ENCODE peak calls at places on chromosomes 6 and 20, in four cellular contexts. L is hepatocyte, K is GM23248, T is GM23338. S is an unnamed sample. For H3K4me1 and H3K27me3, the result is how much of the 10 kb centered on the place peaks cover.

GRCh38 chr6:32954983-32955802 is 2.3 kb upstream of the HLA-DMA start:
- DNase-seq in T (peak), L (peak), K (peak), S (peak)

GRCh38 chr6:2917065-2917464 is 14.0 kb upstream of the SERPINB9 start:
- DNase-seq in T (peak), K (no peak), L (no peak), S (peak)

GRCh38 chr20:13274311-13274965 is 53.4 kb downstream of the ISM1 start:
- DNase-seq in K (no peak), L (peak), T (peak), S (peak)

GRCh38 chr6:13400772-13401171 is 72.4 kb upstream of the TBC1D7 start:
- DNase-seq in K (no peak), L (no peak), T (no peak), S (no peak)

GRCh38 chr6:117776441-117776840 is 101.2 kb downstream of the NUS1 start:
- DNase-seq in L (no peak), K (peak), T (peak), S (no peak)

GRCh38 chr6:77373955-77374354 is 89.3 kb downstream of the HTR1B start:
- DNase-seq in K (no peak), T (no peak), L (no peak), S (no peak)

GRCh38 chr6:43970913-43971775 is 156.1 kb downstream of the MRPL14 start:
- DNase-seq in K (peak), L (no peak), T (no peak), S (no peak)

GRCh38 chr6:90295854-90296345 is 743 bp downstream of the BACH2 start:
- DNase-seq in K (peak), T (peak), L (peak), S (peak)

GRCh38 chr6:160733045-160733646 is 31.1 kb downstream of the PLG start:
- DNase-seq in T (peak), K (peak), L (peak), S (peak)

GRCh38 chr20:40532103-40532502 is 156.9 kb downstream of the MAFB start:
- DNase-seq in K (peak), T (peak), L (no peak), S (peak)

GRCh38 chr20:46206025-46206424 is 87.9 kb downstream of the CD40 start:
- DNase-seq in K (peak), L (no peak), T (no peak), S (no peak)

GRCh38 chr6:30325873-30326445 is 768 bp upstream of the TRIM39 start:
- DNase-seq in L (peak), T (peak), K (peak), S (peak)

GRCh38 chr20:45347936-45348809 is at the start of gene SDC4:
- DNase-seq in T (peak), K (peak), L (peak), S (peak)

GRCh38 chr20:427401-427800 is 19.3 kb downstream of the RBCK1 start:
- DNase-seq in L (no peak), K (no peak), T (no peak), S (no peak)

GRCh38 chr20:39563406-39563805 is 601.3 kb downstream of the DHX35 start:
- DNase-seq in T (no peak), K (no peak), L (no peak), S (no peak)

GRCh38 chr6:156794546-156794945 is 17.4 kb downstream of the ARID1B start:
- DNase-seq in K (no peak), L (no peak), T (no peak), S (no peak)

DNA sequence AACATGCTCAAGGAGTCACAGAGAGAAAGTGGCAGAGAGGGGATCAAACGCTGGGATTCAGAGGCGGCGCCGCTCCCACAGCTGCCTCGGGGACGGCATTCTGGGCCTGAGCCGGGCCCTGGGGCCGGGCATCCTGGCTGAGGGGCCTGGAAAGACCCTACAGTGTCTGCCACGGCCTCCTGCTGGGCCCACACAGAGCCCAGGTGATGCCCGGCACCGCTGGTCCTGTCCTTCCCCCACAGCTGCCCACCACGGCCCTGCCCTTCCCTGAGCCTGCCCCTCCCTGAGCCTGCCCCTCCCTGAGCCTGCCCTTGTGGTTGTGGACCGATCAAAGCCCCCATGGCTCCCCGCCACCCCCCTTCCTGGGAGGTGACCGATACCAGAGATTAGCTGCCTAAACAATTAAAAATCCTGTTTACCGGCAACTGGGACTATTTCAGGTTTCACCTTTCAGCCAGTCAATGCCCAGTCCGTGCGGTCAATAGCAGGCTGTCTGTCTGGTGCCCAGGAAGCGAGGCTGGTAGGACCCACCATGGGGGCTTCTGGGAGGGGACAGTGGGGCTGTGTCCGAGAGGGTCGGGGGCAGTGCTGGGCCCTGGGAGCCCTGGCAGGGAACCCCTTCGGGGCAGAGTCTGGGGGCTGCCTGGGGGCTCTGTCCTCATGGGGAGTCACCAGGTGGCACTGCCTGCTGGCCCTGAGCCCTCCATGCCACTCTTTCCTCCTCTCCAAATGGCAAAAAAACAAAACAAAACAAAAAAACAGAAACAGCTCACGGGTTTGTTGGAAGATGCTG is 55.4 kb upstream of the GATA5 start:
- DNase-seq in K (no peak), L (no peak), T (no peak), S (no peak)
- TF ChIP-seq EZH2phosphoT487 in K (no peak), L (no peak), T (no peak), S (no peak)

DNA sequence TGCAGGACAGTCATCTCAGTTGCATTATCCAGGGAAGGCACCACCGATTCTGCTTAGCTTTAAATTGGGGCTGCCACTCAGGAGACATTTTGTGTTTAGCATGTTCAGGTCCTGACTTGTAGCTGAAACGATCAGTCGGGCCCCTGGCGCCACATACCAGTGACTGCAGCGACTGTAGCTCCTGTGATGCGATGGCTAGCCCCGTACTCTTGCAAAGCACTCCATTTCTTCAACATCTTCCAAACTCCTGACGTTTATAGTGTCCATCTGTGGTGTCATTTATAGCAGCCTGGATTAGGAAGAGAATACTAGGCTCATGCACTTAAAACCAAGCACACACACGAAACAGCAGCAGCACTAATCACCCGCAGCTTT is 13.0 kb downstream of the POU3F2 start:
- DNase-seq in L (no peak), T (peak), K (no peak), S (no peak)
- H3K4me1 ChIP-seq in L (under half), T (under half), K (under half), S (under half)

DNA sequence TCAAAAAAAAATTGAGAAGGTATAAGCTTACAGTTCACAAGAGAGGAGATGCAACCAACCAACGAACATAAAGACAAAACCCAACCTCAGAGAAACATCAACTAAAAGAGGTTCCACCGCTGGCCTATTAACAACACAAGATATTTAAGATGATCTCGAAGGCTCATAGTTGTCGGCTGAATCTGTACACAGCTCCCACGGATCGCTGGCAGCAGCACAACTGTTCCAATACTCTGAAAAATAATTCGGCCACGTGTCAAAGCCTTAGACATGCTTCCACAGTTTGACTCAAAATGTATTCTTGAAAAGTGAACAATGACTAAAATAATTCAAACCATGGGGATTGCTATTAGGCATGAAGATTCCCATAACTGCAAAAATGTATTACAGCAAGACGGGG is 13.7 kb downstream of the EXOC2 start:
- DNase-seq in K (no peak), T (no peak), L (no peak), S (no peak)
- H3K27me3 ChIP-seq in K (under half), T (under half), L (under half), S (under half)

GRCh38 chr6:85966859-85967258 is 324.2 kb upstream of the SYNCRIP start:
- DNase-seq in T (no peak), K (no peak), L (no peak), S (no peak)

GRCh38 chr6:85961125-85961524 is 318.4 kb upstream of the SYNCRIP start:
- DNase-seq in K (no peak), T (no peak), L (no peak), S (no peak)

GRCh38 chr6:85961746-85962145 is 319.1 kb upstream of the SYNCRIP start:
- DNase-seq in L (no peak), T (no peak), K (no peak), S (no peak)
- TF ChIP-seq EZH2phosphoT487 in L (no peak), T (no peak), K (no peak), S (no peak)

DNA sequence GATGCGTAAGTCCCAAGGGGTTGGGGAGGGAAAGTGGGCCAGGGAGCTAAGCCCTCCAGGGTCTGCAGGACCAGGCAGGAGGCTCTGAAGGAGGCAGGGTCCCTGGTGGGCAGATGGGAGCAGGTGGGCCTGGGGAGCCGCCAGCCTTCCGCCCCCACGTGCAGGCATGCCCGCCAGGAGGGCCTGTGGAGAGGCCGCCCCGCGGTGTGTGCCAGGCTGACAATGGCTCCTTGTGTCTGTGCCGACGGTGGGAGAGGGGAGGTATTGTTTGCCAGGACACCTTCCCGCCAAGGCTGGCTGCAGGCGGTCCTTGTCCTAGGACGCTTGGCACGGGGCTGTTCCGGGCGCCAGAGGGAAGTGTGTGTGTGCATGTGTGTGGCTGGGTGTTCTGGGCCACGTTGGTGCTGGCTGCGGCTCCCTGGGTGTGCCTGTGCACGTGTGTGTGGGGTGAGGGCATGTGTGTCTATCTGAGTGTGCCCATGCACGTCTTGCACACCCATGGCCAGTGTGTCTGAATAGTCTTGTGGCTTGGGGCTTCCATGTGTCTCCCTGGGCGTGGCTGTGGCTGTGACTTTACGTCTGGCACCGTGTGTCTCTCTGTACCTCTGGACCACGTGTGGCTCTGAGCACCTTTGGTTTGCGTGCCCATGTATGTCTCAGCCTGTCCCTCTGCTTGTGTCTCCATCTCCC is 153.0 kb downstream of the CEBPB start:
- DNase-seq in L (no peak), T (no peak), K (no peak), S (no peak)
- H3K4me1 ChIP-seq in L (under half), T (under half), K (under half), S (under half)

GRCh38 chr6:50819906-50820589 is 1.4 kb downstream of the TFAP2B start:
- DNase-seq in K (peak), L (no peak), T (peak), S (peak)
- H3K27me3 ChIP-seq in K (half or more), L (half or more), T (half or more), S (half or more)

DNA sequence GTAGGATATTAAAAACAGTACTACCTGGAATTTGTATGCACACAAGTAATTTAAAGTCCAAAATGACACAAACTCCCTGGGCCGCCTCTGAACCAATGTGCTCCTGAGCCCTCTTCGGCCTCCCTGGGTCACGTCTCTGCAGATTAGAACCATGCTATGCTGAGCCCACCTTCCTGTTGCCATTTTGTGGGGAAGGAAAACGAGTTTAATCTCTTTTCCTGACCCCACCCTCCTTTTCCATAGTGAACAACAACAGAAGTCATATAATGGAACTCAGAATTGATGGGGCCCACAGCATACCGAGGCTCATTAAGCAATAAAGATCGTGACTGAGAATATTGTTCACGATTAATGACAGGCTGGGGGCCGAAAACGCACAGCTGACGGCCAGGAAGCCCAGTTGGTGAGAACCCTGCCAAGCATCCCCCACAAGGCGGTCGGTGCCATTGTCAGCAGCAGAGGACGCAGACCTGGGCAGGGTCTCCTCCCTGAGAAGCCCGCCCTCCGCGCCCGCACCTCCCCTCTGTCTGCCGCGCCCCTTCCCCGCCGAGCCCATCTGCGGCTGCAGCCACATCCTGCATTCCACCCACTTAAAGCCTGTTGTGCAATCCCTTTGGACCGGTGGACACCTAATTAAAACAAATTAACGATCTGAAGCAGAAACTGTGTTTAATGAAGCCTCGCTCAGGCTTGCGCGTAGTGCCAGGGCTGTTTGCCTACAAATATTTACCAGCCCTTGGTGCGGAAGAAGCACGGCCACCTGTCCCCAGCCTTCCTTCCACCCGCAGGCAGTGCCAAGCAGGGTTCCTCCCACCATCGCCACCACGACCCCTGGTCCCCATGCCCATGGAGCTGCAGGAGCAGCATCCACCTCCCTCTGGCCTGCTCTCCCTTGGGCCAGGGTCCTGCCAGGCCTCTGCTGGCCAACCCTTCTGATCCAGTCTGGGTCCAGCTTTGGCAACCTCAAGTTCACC is 68.1 kb downstream of the DLL1 start:
- DNase-seq in L (no peak), T (no peak), K (no peak), S (peak)
- TF ChIP-seq EZH2phosphoT487 in L (no peak), T (no peak), K (no peak), S (no peak)

DNA sequence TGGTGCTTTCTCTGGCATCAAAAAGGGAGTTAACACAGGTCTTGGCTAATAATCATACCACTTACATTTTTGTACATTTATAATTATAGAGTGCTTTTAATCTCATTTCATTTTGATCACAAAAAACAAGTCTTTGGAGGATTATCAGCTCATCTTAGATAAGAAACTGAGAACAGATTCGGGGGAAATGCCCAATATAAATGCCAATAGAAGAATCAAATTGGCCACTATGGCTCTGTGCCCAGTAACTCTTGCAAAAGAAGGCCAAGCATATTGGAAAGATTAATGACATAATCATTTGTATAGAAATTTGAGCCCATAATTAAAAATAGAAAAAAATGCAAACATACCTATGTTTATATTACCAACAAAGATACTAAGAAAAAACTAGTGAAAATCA is 42.5 kb downstream of the IPCEF1 start:
- DNase-seq in T (no peak), L (no peak), K (peak), S (no peak)
- H3K4me1 ChIP-seq in T (under half), L (under half), K (under half), S (under half)

GRCh38 chr20:22567944-22568871 is 16.2 kb downstream of the FOXA2 start:
- DNase-seq in L (no peak), K (no peak), T (peak), S (peak)
- H3K27me3 ChIP-seq in L (half or more), K (half or more), T (half or more), S (half or more)

DNA sequence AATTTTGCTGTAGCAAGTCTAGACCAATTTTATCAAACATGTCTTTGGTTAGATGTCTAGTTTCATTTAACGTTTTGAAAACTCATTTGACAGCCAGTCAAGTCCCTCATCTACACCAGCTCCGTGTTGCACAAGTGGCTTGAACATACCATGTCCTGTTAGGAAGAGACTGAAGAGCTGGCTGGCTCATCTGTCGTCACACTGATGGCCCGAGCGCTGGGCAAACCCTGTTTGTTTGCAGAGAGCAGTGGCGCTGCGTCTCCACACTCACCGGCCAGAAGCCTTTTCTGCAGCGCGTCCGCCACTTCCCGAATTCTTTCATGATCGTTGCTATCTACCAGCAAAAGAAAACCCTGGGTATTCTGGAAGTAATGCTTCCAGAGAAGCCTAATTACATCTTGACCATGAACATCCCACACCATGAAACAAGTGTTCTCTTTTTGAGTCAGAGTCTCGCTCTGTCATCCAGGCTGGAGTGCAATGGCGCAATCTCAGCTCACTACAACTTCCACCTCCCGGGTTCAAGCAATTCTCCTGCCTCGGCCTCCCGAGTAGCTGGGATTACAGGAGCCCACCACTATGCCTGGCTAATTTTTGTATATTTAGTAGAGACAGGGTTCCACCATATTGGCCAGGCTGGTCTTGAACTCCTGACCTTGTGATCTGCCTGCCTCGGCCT is 10.7 kb upstream of the TCFL5 start:
- DNase-seq in L (no peak), K (no peak), T (no peak), S (no peak)
- TF ChIP-seq EZH2phosphoT487 in L (no peak), K (no peak), T (no peak), S (no peak)

S was measured in neural progenitor cell.